ENCODE peak calls at places on chromosomes 2 and 18, in nine cellular contexts. One of them, this sample, is unnamed.

GRCh38 chr2:14492920-14493503 is 139.5 kb upstream of the LRATD1 start:
- DNase-seq in stimulated activated CD8-positive, alpha-beta memory T cell treated with anti-CD3 and anti-CD28 coated beads, Interleukin-12 subunit alpha, Interleukin-12 subunit beta, amount 100 ng/mL, for 1 hour: no peak
- DNase-seq in NCI-H2227 treated with DMSO at 0.1 percent for 48 hours: no peak
- DNase-seq in iPS-NIHi11: no peak
- DNase-seq in Daoy: no peak
- DNase-seq in NCI-H460: peak
- DNase-seq in NCI-H1436: no peak
- DNase-seq in lung microvascular endothelial cell: peak
- DNase-seq in kidney epithelial cell: peak
- DNase-seq in this sample: peak

GRCh38 chr18:39555511-39555910 is 1989.9 kb upstream of the CELF4 start:
- DNase-seq in stimulated activated CD8-positive, alpha-beta memory T cell treated with anti-CD3 and anti-CD28 coated beads, Interleukin-12 subunit alpha, Interleukin-12 subunit beta, amount 100 ng/mL, for 1 hour: no peak
- DNase-seq in lung microvascular endothelial cell: no peak
- DNase-seq in Daoy: no peak
- DNase-seq in iPS-NIHi11: no peak
- DNase-seq in kidney epithelial cell: no peak
- DNase-seq in NCI-H460: no peak
- DNase-seq in NCI-H2227 treated with DMSO at 0.1 percent for 48 hours: no peak
- DNase-seq in NCI-H1436: no peak
- DNase-seq in this sample: no peak

GRCh38 chr2:233434666-233435375 is 80.5 kb downstream of the DGKD start:
- DNase-seq in kidney epithelial cell: no peak
- DNase-seq in NCI-H2227 treated with DMSO at 0.1 percent for 48 hours: no peak
- DNase-seq in stimulated activated CD8-positive, alpha-beta memory T cell treated with anti-CD3 and anti-CD28 coated beads, Interleukin-12 subunit alpha, Interleukin-12 subunit beta, amount 100 ng/mL, for 1 hour: no peak
- DNase-seq in NCI-H460: no peak
- DNase-seq in lung microvascular endothelial cell: no peak
- DNase-seq in NCI-H1436: no peak
- DNase-seq in Daoy: no peak
- DNase-seq in iPS-NIHi11: no peak
- DNase-seq in this sample: no peak

GRCh38 chr18:55625875-55626274 is 37.9 kb upstream of the TCF4 start:
- DNase-seq in kidney epithelial cell: no peak
- DNase-seq in Daoy: no peak
- DNase-seq in lung microvascular endothelial cell: no peak
- DNase-seq in stimulated activated CD8-positive, alpha-beta memory T cell treated with anti-CD3 and anti-CD28 coated beads, Interleukin-12 subunit alpha, Interleukin-12 subunit beta, amount 100 ng/mL, for 1 hour: no peak
- DNase-seq in NCI-H2227 treated with DMSO at 0.1 percent for 48 hours: no peak
- DNase-seq in NCI-H1436: no peak
- DNase-seq in iPS-NIHi11: no peak
- DNase-seq in NCI-H460: no peak
- DNase-seq in this sample: no peak

GRCh38 chr2:190862591-190862991 is 18.0 kb upstream of the GLS start:
- DNase-seq in iPS-NIHi11: no peak
- DNase-seq in Daoy: no peak
- DNase-seq in stimulated activated CD8-positive, alpha-beta memory T cell treated with anti-CD3 and anti-CD28 coated beads, Interleukin-12 subunit alpha, Interleukin-12 subunit beta, amount 100 ng/mL, for 1 hour: no peak
- DNase-seq in lung microvascular endothelial cell: no peak
- DNase-seq in NCI-H1436: no peak
- DNase-seq in kidney epithelial cell: no peak
- DNase-seq in NCI-H460: no peak
- DNase-seq in NCI-H2227 treated with DMSO at 0.1 percent for 48 hours: no peak
- DNase-seq in this sample: no peak

GRCh38 chr18:55458456-55459238 is 129.3 kb downstream of the TCF4 start:
- DNase-seq in NCI-H2227 treated with DMSO at 0.1 percent for 48 hours: peak
- DNase-seq in NCI-H460: no peak
- DNase-seq in iPS-NIHi11: no peak
- DNase-seq in stimulated activated CD8-positive, alpha-beta memory T cell treated with anti-CD3 and anti-CD28 coated beads, Interleukin-12 subunit alpha, Interleukin-12 subunit beta, amount 100 ng/mL, for 1 hour: no peak
- DNase-seq in Daoy: no peak
- DNase-seq in lung microvascular endothelial cell: no peak
- DNase-seq in kidney epithelial cell: no peak
- DNase-seq in NCI-H1436: no peak
- DNase-seq in this sample: no peak

GRCh38 chr2:168573128-168573903 is 117.2 kb downstream of the CERS6 start:
- DNase-seq in stimulated activated CD8-positive, alpha-beta memory T cell treated with anti-CD3 and anti-CD28 coated beads, Interleukin-12 subunit alpha, Interleukin-12 subunit beta, amount 100 ng/mL, for 1 hour: no peak
- DNase-seq in NCI-H460: peak
- DNase-seq in NCI-H1436: peak
- DNase-seq in kidney epithelial cell: no peak
- DNase-seq in lung microvascular endothelial cell: no peak
- DNase-seq in NCI-H2227 treated with DMSO at 0.1 percent for 48 hours: no peak
- DNase-seq in Daoy: peak
- DNase-seq in iPS-NIHi11: no peak
- DNase-seq in this sample: no peak

GRCh38 chr2:159788218-159788617 is 9.8 kb downstream of the CD302 start:
- DNase-seq in NCI-H2227 treated with DMSO at 0.1 percent for 48 hours: no peak
- DNase-seq in NCI-H1436: no peak
- DNase-seq in stimulated activated CD8-positive, alpha-beta memory T cell treated with anti-CD3 and anti-CD28 coated beads, Interleukin-12 subunit alpha, Interleukin-12 subunit beta, amount 100 ng/mL, for 1 hour: no peak
- DNase-seq in kidney epithelial cell: no peak
- DNase-seq in iPS-NIHi11: no peak
- DNase-seq in lung microvascular endothelial cell: no peak
- DNase-seq in NCI-H460: no peak
- DNase-seq in Daoy: no peak
- DNase-seq in this sample: no peak

GRCh38 chr2:240635116-240635997 is 10.1 kb downstream of the GPR35 start:
- DNase-seq in Daoy: no peak
- DNase-seq in NCI-H1436: no peak
- DNase-seq in lung microvascular endothelial cell: no peak
- DNase-seq in iPS-NIHi11: no peak
- DNase-seq in NCI-H2227 treated with DMSO at 0.1 percent for 48 hours: no peak
- DNase-seq in NCI-H460: no peak
- DNase-seq in kidney epithelial cell: no peak
- DNase-seq in stimulated activated CD8-positive, alpha-beta memory T cell treated with anti-CD3 and anti-CD28 coated beads, Interleukin-12 subunit alpha, Interleukin-12 subunit beta, amount 100 ng/mL, for 1 hour: no peak
- DNase-seq in this sample: no peak